ENCODE peak calls at places on chromosomes 13 and 19, in eight cellular contexts. U is MM.1S; Y is K562; V is coronary artery; A is testis; P is colonic mucosa; G is body of pancreas; R is effector memory CD4-positive, alpha-beta T cell. W is an unnamed sample.
A peak's percentile ranks its signal among the peaks of the same experiment; 100 is the strongest.

GRCh38 chr13:111337741-111338140 is 17.3 kb downstream of the TEX29 start:
- DNase-seq in Y (no peak), P (no peak), U (no peak), R (no peak), V (no peak), A (no peak), G (no peak), W (no peak)

GRCh38 chr19:32711747-32712146 is 7.8 kb upstream of the TDRD12 start:
- DNase-seq in V (no peak), G (no peak), A (no peak), R (no peak), U (no peak), Y (no peak), P (no peak), W (no peak)

GRCh38 chr19:2476451-2477140 is 669 bp downstream of the GADD45B start:
- DNase-seq in Y (peak; percentile 69), V (peak; percentile 87), A (peak; percentile 41), R (peak; percentile 41), U (peak; percentile 65), G (peak; percentile 53), P (peak; percentile 73), W (no peak)

GRCh38 chr19:2546128-2547032 is 70.5 kb downstream of the GADD45B start:
- DNase-seq in R (no peak), V (peak; percentile 97), G (peak; percentile 78), P (peak; percentile 59), Y (peak; percentile 31), A (peak; percentile 56), U (no peak), W (no peak)

GRCh38 chr19:51621178-51621577 is 9.0 kb downstream of the SIGLEC5 start:
- DNase-seq in Y (no peak), G (no peak), P (no peak), U (no peak), V (no peak), R (no peak), A (no peak), W (no peak)

GRCh38 chr19:56900573-56901097 is 60.1 kb upstream of the PEG3 start:
- DNase-seq in Y (no peak), U (no peak), P (no peak), V (no peak), G (no peak), A (no peak), R (no peak), W (no peak)

GRCh38 chr13:19818223-19818842 is 35.6 kb upstream of the PSPC1 start:
- DNase-seq in U (no peak), R (no peak), Y (peak; percentile 31), P (peak; percentile 42), V (no peak), G (peak; percentile 41), A (peak; percentile 66), W (no peak)

GRCh38 chr19:50358483-50359431 is 6.7 kb downstream of the NAPSA start:
- DNase-seq in G (peak; percentile 72), V (no peak), U (no peak), R (peak; percentile 64), P (peak; percentile 61), Y (peak; percentile 96), A (peak; percentile 69), W (peak; percentile 50)

GRCh38 chr13:79591493-79591892 is 110.5 kb downstream of the NDFIP2 start:
- DNase-seq in Y (no peak), A (no peak), P (no peak), U (no peak), V (no peak), G (no peak), R (no peak), W (no peak)

GRCh38 chr13:33871207-33872004 is 53.5 kb downstream of the RFC3 start:
- DNase-seq in U (no peak), P (no peak), A (no peak), Y (no peak), V (no peak), G (no peak), R (no peak), W (no peak)

GRCh38 chr13:80132741-80133601 is 208.0 kb downstream of the SPRY2 start:
- DNase-seq in U (no peak), R (no peak), G (peak; percentile 82), P (peak; percentile 87), Y (no peak), A (peak; percentile 72), V (peak; percentile 86), W (no peak)

GRCh38 chr13:35848868-35849644 is 282.1 kb downstream of the DCLK1 start:
- DNase-seq in V (no peak), Y (no peak), A (no peak), R (no peak), G (no peak), P (no peak), U (no peak), W (no peak)

GRCh38 chr13:102721800-102722231 is 27.0 kb upstream of the METTL21C start:
- DNase-seq in P (no peak), V (no peak), G (no peak), U (no peak), A (no peak), Y (no peak), R (no peak), W (no peak)

GRCh38 chr19:33385956-33386355 is 12.4 kb downstream of the CEBPG start:
- DNase-seq in R (no peak), G (no peak), A (peak; percentile 54), U (no peak), V (no peak), P (no peak), Y (no peak), W (no peak)

GRCh38 chr19:5536337-5536894 is 31.3 kb downstream of the TINCR start:
- DNase-seq in R (no peak), P (no peak), Y (peak; percentile 32), U (no peak), A (peak; percentile 68), V (no peak), G (peak; percentile 77), W (no peak)

GRCh38 chr19:19068659-19069509 is 5.1 kb downstream of the SLC25A42 start:
- DNase-seq in R (no peak), Y (no peak), U (peak; percentile 74), V (no peak), A (no peak), G (no peak), P (no peak), W (no peak)
- H3K4me3 ChIP-seq in R (no peak overlapping the region), Y (no peak overlapping the region), U (peak overlapping the region; percentile 28), V (no peak overlapping the region), A (no peak overlapping the region), G (no peak overlapping the region), P (no peak overlapping the region), W (no peak overlapping the region)

GRCh38 chr13:44373601-44374347 is at the start of gene SERP2:
- DNase-seq in A (peak; percentile 48), Y (no peak), R (no peak), G (peak; percentile 18), P (no peak), U (no peak), V (no peak), W (no peak)
- H3K4me3 ChIP-seq in A (peak within 1 kb of the TSS; percentile 72), Y (no peak within 1 kb of the TSS), R (no peak within 1 kb of the TSS), G (peak within 1 kb of the TSS; percentile 22), P (peak within 1 kb of the TSS; percentile 56), U (no peak within 1 kb of the TSS), V (peak within 1 kb of the TSS; percentile 90), W (no peak within 1 kb of the TSS)

DNA sequence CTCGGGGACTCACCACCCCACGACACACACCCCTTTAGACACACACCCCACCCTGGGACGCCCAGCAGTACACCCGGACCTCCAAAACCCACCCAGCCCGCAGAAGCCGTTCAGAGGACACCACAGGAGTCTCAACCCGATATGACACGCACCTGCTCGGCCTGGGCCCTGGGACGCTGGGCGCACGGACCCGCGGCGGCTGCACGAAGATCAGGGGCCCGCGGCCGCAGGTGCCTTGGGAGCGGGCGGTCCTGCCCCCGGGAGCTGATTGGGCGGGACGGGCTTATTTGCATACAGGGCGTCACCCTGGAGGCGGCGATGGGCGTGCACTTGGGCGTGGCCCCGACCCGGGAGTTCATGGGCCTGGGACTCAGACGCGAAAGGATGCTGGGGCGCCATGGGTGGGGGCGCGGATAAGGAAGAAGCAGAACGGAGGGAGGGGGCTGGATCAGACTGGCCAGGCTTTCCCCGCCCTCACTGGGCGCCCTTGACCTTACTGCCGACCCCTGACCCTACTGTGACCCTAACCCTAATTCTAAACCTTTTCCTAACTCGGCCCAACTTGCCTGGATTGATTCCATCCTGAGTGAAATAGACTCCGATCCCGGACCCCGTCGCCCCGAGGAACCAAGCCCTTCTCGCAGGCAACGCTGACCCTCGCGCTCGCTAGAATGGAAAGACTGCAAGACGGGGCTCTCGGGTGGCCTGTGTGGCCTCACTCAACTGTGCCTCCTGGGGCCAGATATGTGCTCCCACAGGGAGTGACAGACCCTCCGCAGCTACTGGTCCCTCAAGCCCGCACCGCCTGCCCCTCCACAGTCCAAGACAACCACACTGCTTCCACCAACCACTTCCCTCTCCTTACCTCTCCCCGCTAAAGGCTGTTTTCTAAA is at the start of gene MEF2B:
- DNase-seq in Y (peak; percentile 98), V (no peak), P (peak; percentile 80), G (peak; percentile 82), R (peak; percentile 63), U (peak; percentile 89), A (peak; percentile 87), W (peak; percentile 66)
- H3K4me3 ChIP-seq in Y (peak within 1 kb of the TSS; percentile 34), V (peak within 1 kb of the TSS; percentile 65), P (peak within 1 kb of the TSS; percentile 27), G (no peak within 1 kb of the TSS), R (peak within 1 kb of the TSS; percentile 35), U (peak within 1 kb of the TSS; percentile 50), A (no peak within 1 kb of the TSS), W (peak within 1 kb of the TSS; percentile 34)

GRCh38 chr19:37401078-37401477 is 30.2 kb downstream of the ZNF527 start:
- DNase-seq in U (no peak), G (no peak), Y (no peak), P (no peak), A (no peak), R (no peak), V (no peak), W (no peak)
- H3K4me3 ChIP-seq in U (no peak overlapping the region), G (no peak overlapping the region), Y (no peak overlapping the region), P (no peak overlapping the region), A (no peak overlapping the region), R (no peak overlapping the region), V (no peak overlapping the region), W (no peak overlapping the region)

GRCh38 chr13:46137627-46138026 is 32.8 kb upstream of the CPB2 start:
- DNase-seq in P (no peak), Y (no peak), R (no peak), A (no peak), G (no peak), V (no peak), U (no peak), W (no peak)

GRCh38 chr13:46132109-46132508 is 27.3 kb upstream of the CPB2 start:
- DNase-seq in R (no peak), A (no peak), U (no peak), P (no peak), Y (no peak), G (no peak), V (no peak), W (no peak)

GRCh38 chr13:46134494-46134893 is 29.7 kb upstream of the CPB2 start:
- DNase-seq in U (no peak), G (no peak), Y (no peak), R (no peak), P (no peak), V (no peak), A (no peak), W (no peak)

GRCh38 chr13:46136688-46137087 is 31.9 kb upstream of the CPB2 start:
- DNase-seq in P (no peak), V (no peak), A (no peak), R (no peak), Y (no peak), G (no peak), U (no peak), W (no peak)

GRCh38 chr13:46134961-46135522 is 30.2 kb upstream of the CPB2 start:
- DNase-seq in Y (no peak), P (no peak), R (no peak), V (no peak), U (no peak), A (no peak), G (peak; percentile 87), W (no peak)
- H3K4me3 ChIP-seq in Y (no peak overlapping the region), P (no peak overlapping the region), R (no peak overlapping the region), V (no peak overlapping the region), U (no peak overlapping the region), A (no peak overlapping the region), G (no peak overlapping the region), W (no peak overlapping the region)